ENCODE peak calls at places on chromosomes 12 and 14, in six cellular contexts. D, T, X, G, E and H are unnamed samples.

GRCh38 chr12:70733385-70733784 is 96.2 kb upstream of the PTPRB start:
- DNase-seq in D (no peak), T (peak), E (no peak), G (no peak), X (peak), H (no peak)

GRCh38 chr12:66035289-66035961 is 95.1 kb downstream of the LLPH start:
- DNase-seq in X (no peak), T (no peak), G (no peak), D (no peak), E (no peak), H (no peak)

GRCh38 chr14:91360490-91361235 is 57.0 kb downstream of the CCDC88C start:
- DNase-seq in T (no peak), X (no peak), E (no peak), D (no peak), G (no peak), H (no peak)

GRCh38 chr12:124829008-124829707 is 34.5 kb downstream of the SCARB1 start:
- DNase-seq in D (no peak), E (no peak), X (peak), G (no peak), T (no peak), H (no peak)

GRCh38 chr12:127809236-127809635 is 457.7 kb upstream of the TMEM132C start:
- DNase-seq in D (no peak), E (no peak), G (no peak), X (no peak), T (no peak), H (no peak)

GRCh38 chr14:24634158-24634557 is at the start of gene GZMB:
- DNase-seq in D (peak), E (no peak), X (no peak), T (no peak), G (no peak), H (no peak)

GRCh38 chr12:70049596-70050360 is 193.5 kb upstream of the CNOT2 start:
- DNase-seq in T (no peak), D (no peak), X (no peak), E (no peak), G (no peak), H (no peak)

GRCh38 chr14:99574099-99574880 is 29.7 kb downstream of the CCDC85C start:
- DNase-seq in X (peak), G (peak), D (no peak), E (no peak), T (peak), H (no peak)

GRCh38 chr14:44112774-44113460 is 394.2 kb downstream of the FSCB start:
- DNase-seq in T (no peak), X (no peak), G (no peak), E (no peak), D (no peak), H (no peak)

GRCh38 chr12:10182662-10183061 is 3.8 kb downstream of the TMEM52B start:
- DNase-seq in G (no peak), X (no peak), T (no peak), D (no peak), E (no peak), H (no peak)

GRCh38 chr12:68609955-68610434 is 704 bp upstream of the RAP1B start:
- DNase-seq in E (no peak), D (no peak), T (peak), G (peak), X (peak), H (no peak)

GRCh38 chr12:33588082-33588712 is 148.6 kb upstream of the SYT10 start:
- DNase-seq in G (no peak), D (no peak), E (no peak), T (peak), X (no peak), H (no peak)

GRCh38 chr12:94157891-94158495 is 9.6 kb downstream of the PLXNC1 start:
- DNase-seq in G (no peak), X (no peak), T (no peak), E (no peak), D (no peak), H (no peak)

GRCh38 chr12:104702565-104703139 is 245.9 kb downstream of the CHST11 start:
- DNase-seq in E (peak), D (peak), X (no peak), G (peak), T (no peak), H (peak)

GRCh38 chr12:79566452-79566851 is 124.3 kb downstream of the PAWR start:
- DNase-seq in G (no peak), T (peak), E (no peak), D (no peak), X (no peak), H (no peak)

GRCh38 chr12:117684471-117684870 is 284.3 kb downstream of the KSR2 start:
- DNase-seq in G (no peak), E (no peak), X (no peak), T (no peak), D (no peak), H (no peak)

GRCh38 chr12:53938276-53939140 is at the start of gene HOXC13:
- DNase-seq in T (peak), G (peak), E (no peak), D (no peak), X (peak), H (peak)

DNA sequence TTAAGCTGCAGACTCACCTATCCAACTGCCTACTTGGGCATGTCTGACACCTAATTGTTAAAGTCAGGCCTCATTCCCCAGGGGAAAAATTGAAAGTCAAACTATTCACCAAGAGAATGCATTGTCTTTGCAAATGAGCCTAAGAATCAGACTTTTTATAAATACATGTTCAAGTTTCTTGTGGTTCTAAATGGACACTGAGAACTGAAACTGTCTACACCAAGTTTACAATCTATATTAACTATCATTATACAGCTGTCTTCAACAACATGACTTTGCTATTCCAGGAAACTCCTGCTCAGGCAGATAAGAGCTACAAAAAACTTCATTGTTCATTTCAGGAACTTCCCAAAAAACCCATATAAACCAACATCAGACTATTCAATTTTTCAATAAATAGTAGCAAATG is 24.4 kb downstream of the CDK17 start:
- DNase-seq in T (no peak), D (no peak), X (no peak), G (no peak), E (no peak), H (no peak)
- TF ChIP-seq POLR2A in T (no peak), D (no peak), X (no peak), G (no peak), E (no peak), H (no peak)

GRCh38 chr12:6532927-6533652 is 1.2 kb upstream of the GAPDH start:
- DNase-seq in D (peak), G (peak), E (peak), T (peak), X (no peak), H (no peak)
- TF ChIP-seq POLR2A in D (no peak), G (no peak), E (no peak), T (no peak), X (peak), H (no peak)

GRCh38 chr12:955923-956322 is 6.4 kb upstream of the RAD52 start:
- DNase-seq in D (no peak), T (no peak), E (no peak), X (no peak), G (no peak), H (no peak)
- TF ChIP-seq POLR2A in D (no peak), T (no peak), E (no peak), X (no peak), G (no peak), H (no peak)

GRCh38 chr12:131949431-131950181 is at the start of gene EP400:
- DNase-seq in X (peak), T (peak), G (peak), D (peak), E (peak), H (peak)
- TF ChIP-seq POLR2A in X (peak), T (peak), G (peak), D (no peak), E (no peak), H (no peak)

DNA sequence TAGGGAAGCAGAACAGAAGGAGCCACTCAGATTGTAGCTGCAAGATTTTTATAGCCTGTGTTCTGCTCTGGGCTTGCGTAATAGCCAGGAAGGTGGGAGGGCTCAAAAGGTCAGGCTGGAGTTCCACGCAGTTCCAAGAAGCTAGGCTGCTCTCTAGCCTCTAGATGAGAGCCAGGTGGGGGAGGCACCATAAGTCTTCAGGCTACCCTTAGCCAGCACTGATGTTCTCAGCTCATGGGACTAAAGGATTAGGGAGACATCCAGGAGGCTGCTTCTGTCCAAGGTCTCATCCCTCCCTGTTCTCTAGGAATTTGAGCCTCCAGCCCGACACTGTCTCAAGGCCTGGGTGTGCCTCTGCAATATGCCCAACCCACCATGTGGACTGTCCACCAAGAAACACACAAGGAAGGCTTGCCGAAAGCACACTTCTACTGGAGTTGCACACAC is 1.7 kb downstream of the LMBR1L start:
- DNase-seq in X (no peak), G (peak), D (no peak), T (no peak), E (peak), H (peak)
- TF ChIP-seq POLR2A in X (no peak), G (peak), D (no peak), T (peak), E (no peak), H (no peak)

DNA sequence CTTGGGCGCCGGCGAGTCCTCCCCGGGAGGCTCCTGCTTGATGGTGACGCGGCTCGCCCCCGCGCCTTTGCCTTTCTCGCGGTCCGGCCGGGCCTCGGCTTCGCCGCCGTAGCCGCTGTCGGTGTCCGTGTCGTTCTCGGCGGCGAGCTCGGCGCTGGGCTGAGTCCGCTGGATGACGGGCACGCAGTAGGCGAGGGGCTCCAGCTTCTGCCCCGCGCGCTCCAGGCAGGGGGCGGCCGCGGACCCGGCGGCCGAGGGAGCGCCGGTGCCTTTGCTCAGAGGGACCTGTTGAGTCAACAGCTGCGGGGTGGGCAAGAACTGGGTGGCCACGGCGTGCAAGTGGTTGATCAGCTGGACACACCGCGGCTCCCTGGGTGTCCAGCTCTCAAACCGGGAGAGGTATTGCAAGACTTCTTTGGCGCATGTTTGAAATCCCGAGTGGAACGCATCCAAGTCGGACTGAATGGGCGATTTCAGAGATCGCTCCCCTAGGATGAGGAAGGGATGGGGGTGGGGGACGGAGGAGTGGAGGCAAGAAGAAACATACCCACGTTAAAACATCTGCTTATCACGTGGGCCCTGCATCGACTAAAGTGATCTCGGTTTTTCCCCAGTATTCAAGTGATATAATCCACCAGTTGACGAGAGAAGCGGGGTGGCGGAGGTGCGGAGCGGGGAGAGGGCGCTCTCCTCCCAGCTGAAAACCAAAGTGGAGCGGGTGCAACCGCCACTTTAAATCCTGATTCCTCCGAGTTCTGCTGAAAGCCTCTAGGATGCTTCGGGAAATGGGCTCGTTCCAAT is 2.0 kb downstream of the BHLHE41 start:
- DNase-seq in D (peak), E (peak), X (peak), G (peak), T (peak), H (peak)
- TF ChIP-seq POLR2A in D (no peak), E (no peak), X (no peak), G (no peak), T (no peak), H (no peak)

DNA sequence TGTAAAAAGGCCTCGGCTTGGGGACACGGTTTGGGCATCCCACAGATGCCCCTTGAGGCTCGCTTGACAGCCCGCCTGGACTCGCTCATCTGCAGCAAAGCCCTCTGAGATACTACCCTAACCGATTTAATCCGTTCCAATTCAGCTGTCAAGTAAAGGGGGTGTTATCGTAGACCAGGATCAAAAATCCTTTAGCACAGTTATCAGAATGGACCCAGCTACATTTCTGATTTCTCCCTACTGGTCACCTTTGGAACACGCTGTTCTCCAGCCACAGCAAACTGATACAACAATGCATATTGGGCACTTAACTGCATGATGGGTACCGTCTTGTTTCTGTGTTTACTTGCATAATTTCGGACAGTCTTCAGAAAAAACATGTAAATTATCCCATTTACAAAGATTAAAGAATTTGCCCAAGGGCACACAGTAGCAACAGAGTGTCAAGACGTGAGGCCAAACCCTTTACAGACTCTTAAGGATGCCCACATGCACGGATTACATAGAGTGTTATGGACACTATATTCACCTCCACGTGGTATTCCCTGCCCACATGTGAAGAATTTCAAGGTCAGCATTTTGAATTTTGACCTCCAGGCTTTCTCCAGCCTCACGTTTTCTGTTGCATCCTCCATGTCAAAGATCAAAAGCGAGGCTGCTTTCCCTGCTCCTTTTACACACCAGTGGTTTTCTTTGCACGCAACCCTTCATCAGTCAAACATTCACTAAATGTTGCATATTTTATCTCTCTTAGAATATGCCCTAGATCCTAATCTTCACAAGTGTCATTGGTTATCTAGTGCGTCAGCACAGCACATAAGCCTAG is 3.2 kb upstream of the DUSP6 start:
- DNase-seq in T (no peak), E (no peak), D (no peak), G (no peak), X (no peak), H (no peak)
- TF ChIP-seq POLR2A in T (no peak), E (no peak), D (no peak), G (no peak), X (no peak), H (no peak)

GRCh38 chr14:48853159-48853558 is 733.0 kb downstream of the RPS29 start:
- DNase-seq in G (no peak), T (no peak), E (no peak), D (no peak), X (no peak), H (no peak)
- TF ChIP-seq POLR2A in G (no peak), T (no peak), E (no peak), D (no peak), X (no peak), H (no peak)

GRCh38 chr12:52246720-52247621 is 13.9 kb downstream of the KRT7 start:
- DNase-seq in E (peak), D (peak), T (peak), G (no peak), X (no peak), H (peak)

GRCh38 chr12:52245962-52246577 is 13.0 kb downstream of the KRT7 start:
- DNase-seq in G (no peak), E (peak), X (no peak), D (peak), T (no peak), H (no peak)

GRCh38 chr12:52243774-52244614 is 11.0 kb downstream of the KRT7 start:
- DNase-seq in T (peak), E (peak), X (peak), D (peak), G (peak), H (peak)

GRCh38 chr12:52244615-52244994 is 11.6 kb downstream of the KRT7 start:
- DNase-seq in E (peak), X (no peak), T (no peak), G (no peak), D (no peak), H (no peak)

DNA sequence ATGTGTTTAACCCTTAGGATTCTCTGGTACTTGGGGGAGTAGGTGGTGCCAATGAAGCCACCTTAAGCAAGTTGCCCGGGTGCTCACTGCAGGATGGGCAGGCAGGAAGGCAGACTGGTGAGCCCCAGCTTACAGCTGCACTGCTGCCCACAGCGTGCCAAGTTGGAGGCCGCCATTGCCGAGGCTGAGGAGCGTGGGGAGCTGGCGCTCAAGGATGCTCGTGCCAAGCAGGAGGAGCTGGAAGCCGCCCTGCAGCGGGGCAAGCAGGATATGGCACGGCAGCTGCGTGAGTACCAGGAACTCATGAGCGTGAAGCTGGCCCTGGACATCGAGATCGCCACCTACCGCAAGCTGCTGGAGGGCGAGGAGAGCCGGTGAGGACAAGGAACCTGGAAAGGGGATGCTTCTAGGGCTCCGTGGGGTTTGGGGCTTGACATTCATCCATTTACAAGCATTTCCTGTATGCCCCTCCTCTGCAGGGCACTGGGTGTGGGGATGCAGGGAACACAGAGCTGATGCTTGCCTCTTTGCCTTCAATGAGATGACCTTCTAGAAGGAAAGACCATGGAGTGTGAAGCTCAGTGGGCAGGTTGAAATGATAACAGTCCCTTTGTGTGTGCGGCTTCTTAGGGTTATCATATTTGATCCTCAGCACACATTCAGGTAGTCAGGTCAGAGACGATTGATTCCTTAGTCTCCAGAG is 12.4 kb downstream of the KRT7 start:
- DNase-seq in D (no peak), E (peak), G (no peak), T (no peak), X (no peak), H (peak)
- TF ChIP-seq POLR2A in D (no peak), E (no peak), G (no peak), T (no peak), X (no peak), H (no peak)